ENCODE peak calls at places on chromosomes 7 and 10, in seven cellular contexts. One of them, this sample, is unnamed.

GRCh38 chr10:118920206-118920605 is 109.3 kb upstream of the NANOS1 start:
- DNase-seq in cardiac muscle cell: no peak
- DNase-seq in Panc1: no peak
- DNase-seq in CD4-positive, CD25-positive, alpha-beta regulatory T cell: no peak
- DNase-seq in fibroblast of lung: no peak
- DNase-seq in lower lobe of right lung: no peak
- DNase-seq in endodermal cell: no peak
- DNase-seq in this sample: no peak

GRCh38 chr10:31774291-31774900 is 154.2 kb downstream of the ARHGAP12 start:
- DNase-seq in cardiac muscle cell: no peak
- DNase-seq in Panc1: no peak
- DNase-seq in CD4-positive, CD25-positive, alpha-beta regulatory T cell: no peak
- DNase-seq in fibroblast of lung: peak; percentile 45
- DNase-seq in lower lobe of right lung: no peak
- DNase-seq in endodermal cell: no peak
- DNase-seq in this sample: no peak

GRCh38 chr10:70410608-70411007 is 6.7 kb downstream of the EIF4EBP2 start:
- DNase-seq in cardiac muscle cell: no peak
- DNase-seq in Panc1: no peak
- DNase-seq in CD4-positive, CD25-positive, alpha-beta regulatory T cell: no peak
- DNase-seq in fibroblast of lung: peak; percentile 14
- DNase-seq in lower lobe of right lung: no peak
- DNase-seq in endodermal cell: no peak
- DNase-seq in this sample: no peak

GRCh38 chr10:42898037-42898960 is 115.7 kb downstream of the BMS1 start:
- DNase-seq in cardiac muscle cell: no peak
- DNase-seq in Panc1: no peak
- DNase-seq in CD4-positive, CD25-positive, alpha-beta regulatory T cell: no peak
- DNase-seq in fibroblast of lung: no peak
- DNase-seq in lower lobe of right lung: no peak
- DNase-seq in endodermal cell: no peak
- DNase-seq in this sample: no peak

GRCh38 chr10:76285012-76285411 is 853.6 kb downstream of the LRMDA start:
- DNase-seq in cardiac muscle cell: peak; percentile 72
- DNase-seq in Panc1: no peak
- DNase-seq in CD4-positive, CD25-positive, alpha-beta regulatory T cell: no peak
- DNase-seq in fibroblast of lung: peak; percentile 93
- DNase-seq in lower lobe of right lung: no peak
- DNase-seq in endodermal cell: no peak
- DNase-seq in this sample: no peak

GRCh38 chr7:25995893-25996529 is 156.0 kb upstream of the NFE2L3 start:
- DNase-seq in cardiac muscle cell: no peak
- DNase-seq in Panc1: no peak
- DNase-seq in CD4-positive, CD25-positive, alpha-beta regulatory T cell: no peak
- DNase-seq in fibroblast of lung: no peak
- DNase-seq in lower lobe of right lung: no peak
- DNase-seq in endodermal cell: no peak
- DNase-seq in this sample: no peak

GRCh38 chr7:128211626-128212025 is 29.5 kb upstream of the LEP start:
- DNase-seq in cardiac muscle cell: peak; percentile 19
- DNase-seq in Panc1: no peak
- DNase-seq in CD4-positive, CD25-positive, alpha-beta regulatory T cell: no peak
- DNase-seq in fibroblast of lung: no peak
- DNase-seq in lower lobe of right lung: no peak
- DNase-seq in endodermal cell: peak; percentile 53
- DNase-seq in this sample: no peak

GRCh38 chr10:47336387-47337134 is 11.6 kb upstream of the RBP3 start:
- DNase-seq in cardiac muscle cell: no peak
- DNase-seq in Panc1: no peak
- DNase-seq in CD4-positive, CD25-positive, alpha-beta regulatory T cell: no peak
- DNase-seq in fibroblast of lung: peak; percentile 8
- DNase-seq in lower lobe of right lung: no peak
- DNase-seq in endodermal cell: no peak
- DNase-seq in this sample: no peak

GRCh38 chr7:139683137-139683871 is 94.5 kb downstream of the HIPK2 start:
- DNase-seq in cardiac muscle cell: peak; percentile 68
- DNase-seq in Panc1: no peak
- DNase-seq in CD4-positive, CD25-positive, alpha-beta regulatory T cell: no peak
- DNase-seq in fibroblast of lung: peak; percentile 90
- DNase-seq in lower lobe of right lung: no peak
- DNase-seq in endodermal cell: no peak
- DNase-seq in this sample: no peak

GRCh38 chr10:78473016-78473415 is 439.4 kb downstream of the RPS24 start:
- DNase-seq in cardiac muscle cell: no peak
- DNase-seq in Panc1: no peak
- DNase-seq in CD4-positive, CD25-positive, alpha-beta regulatory T cell: no peak
- DNase-seq in fibroblast of lung: no peak
- DNase-seq in lower lobe of right lung: no peak
- DNase-seq in endodermal cell: no peak
- DNase-seq in this sample: no peak

GRCh38 chr7:30173058-30173897 is 38.5 kb downstream of the MTURN start:
- DNase-seq in cardiac muscle cell: peak; percentile 86
- DNase-seq in Panc1: no peak
- DNase-seq in CD4-positive, CD25-positive, alpha-beta regulatory T cell: no peak
- DNase-seq in fibroblast of lung: peak; percentile 86
- DNase-seq in lower lobe of right lung: peak; percentile 67
- DNase-seq in endodermal cell: peak; percentile 55
- DNase-seq in this sample: no peak

GRCh38 chr7:47441796-47442744 is 139.8 kb downstream of the TNS3 start:
- DNase-seq in cardiac muscle cell: peak; percentile 36
- DNase-seq in Panc1: no peak
- DNase-seq in CD4-positive, CD25-positive, alpha-beta regulatory T cell: no peak
- DNase-seq in fibroblast of lung: peak; percentile 74
- DNase-seq in lower lobe of right lung: no peak
- DNase-seq in endodermal cell: no peak
- DNase-seq in this sample: no peak

GRCh38 chr7:158588085-158588877 is 658 bp upstream of the PTPRN2 start:
- DNase-seq in cardiac muscle cell: no peak
- DNase-seq in Panc1: no peak
- DNase-seq in CD4-positive, CD25-positive, alpha-beta regulatory T cell: no peak
- DNase-seq in fibroblast of lung: no peak
- DNase-seq in lower lobe of right lung: no peak
- DNase-seq in endodermal cell: peak; percentile 70
- DNase-seq in this sample: no peak

GRCh38 chr7:146647444-146647843 is 530.8 kb downstream of the CNTNAP2 start:
- DNase-seq in cardiac muscle cell: no peak
- DNase-seq in Panc1: no peak
- DNase-seq in CD4-positive, CD25-positive, alpha-beta regulatory T cell: no peak
- DNase-seq in fibroblast of lung: no peak
- DNase-seq in lower lobe of right lung: no peak
- DNase-seq in endodermal cell: no peak
- DNase-seq in this sample: no peak

GRCh38 chr10:114515515-114515914 is 111.2 kb upstream of the AFAP1L2 start:
- DNase-seq in cardiac muscle cell: no peak
- DNase-seq in Panc1: no peak
- DNase-seq in CD4-positive, CD25-positive, alpha-beta regulatory T cell: no peak
- DNase-seq in fibroblast of lung: no peak
- DNase-seq in lower lobe of right lung: no peak
- DNase-seq in endodermal cell: no peak
- DNase-seq in this sample: no peak

GRCh38 chr10:31528834-31529233 is 209.8 kb downstream of the ZEB1 start:
- DNase-seq in cardiac muscle cell: no peak
- DNase-seq in Panc1: no peak
- DNase-seq in CD4-positive, CD25-positive, alpha-beta regulatory T cell: no peak
- DNase-seq in fibroblast of lung: no peak
- DNase-seq in lower lobe of right lung: no peak
- DNase-seq in endodermal cell: no peak
- DNase-seq in this sample: no peak

GRCh38 chr10:16777473-16778370 is 39.5 kb downstream of the RSU1 start:
- DNase-seq in cardiac muscle cell: peak; percentile 75
- DNase-seq in Panc1: peak; percentile 25
- DNase-seq in CD4-positive, CD25-positive, alpha-beta regulatory T cell: peak; percentile 70
- DNase-seq in fibroblast of lung: peak; percentile 41
- DNase-seq in lower lobe of right lung: no peak
- DNase-seq in endodermal cell: no peak
- DNase-seq in this sample: peak; percentile 10

GRCh38 chr10:106392781-106393180 is 771.7 kb downstream of the SORCS1 start:
- DNase-seq in cardiac muscle cell: no peak
- DNase-seq in Panc1: no peak
- DNase-seq in CD4-positive, CD25-positive, alpha-beta regulatory T cell: no peak
- DNase-seq in fibroblast of lung: no peak
- DNase-seq in lower lobe of right lung: no peak
- DNase-seq in endodermal cell: peak; percentile 52
- DNase-seq in this sample: no peak

GRCh38 chr10:122012731-122013130 is 23.8 kb downstream of the TACC2 start:
- DNase-seq in cardiac muscle cell: no peak
- DNase-seq in Panc1: no peak
- DNase-seq in CD4-positive, CD25-positive, alpha-beta regulatory T cell: no peak
- DNase-seq in fibroblast of lung: no peak
- DNase-seq in lower lobe of right lung: no peak
- DNase-seq in endodermal cell: no peak
- DNase-seq in this sample: no peak

GRCh38 chr7:44634839-44635591 is 28.6 kb downstream of the OGDH start:
- DNase-seq in cardiac muscle cell: peak; percentile 20
- DNase-seq in Panc1: no peak
- DNase-seq in CD4-positive, CD25-positive, alpha-beta regulatory T cell: no peak
- DNase-seq in fibroblast of lung: no peak
- DNase-seq in lower lobe of right lung: peak; percentile 63
- DNase-seq in endodermal cell: peak; percentile 41
- DNase-seq in this sample: no peak

GRCh38 chr7:54397836-54398612 is 144.2 kb upstream of the VSTM2A start:
- DNase-seq in cardiac muscle cell: no peak
- DNase-seq in Panc1: no peak
- DNase-seq in CD4-positive, CD25-positive, alpha-beta regulatory T cell: no peak
- DNase-seq in fibroblast of lung: no peak
- DNase-seq in lower lobe of right lung: no peak
- DNase-seq in endodermal cell: no peak
- DNase-seq in this sample: no peak

GRCh38 chr10:22379059-22379458 is 33.8 kb downstream of the SPAG6 start:
- DNase-seq in cardiac muscle cell: no peak
- DNase-seq in Panc1: no peak
- DNase-seq in CD4-positive, CD25-positive, alpha-beta regulatory T cell: no peak
- DNase-seq in fibroblast of lung: no peak
- DNase-seq in lower lobe of right lung: no peak
- DNase-seq in endodermal cell: no peak
- DNase-seq in this sample: peak; percentile 30

DNA sequence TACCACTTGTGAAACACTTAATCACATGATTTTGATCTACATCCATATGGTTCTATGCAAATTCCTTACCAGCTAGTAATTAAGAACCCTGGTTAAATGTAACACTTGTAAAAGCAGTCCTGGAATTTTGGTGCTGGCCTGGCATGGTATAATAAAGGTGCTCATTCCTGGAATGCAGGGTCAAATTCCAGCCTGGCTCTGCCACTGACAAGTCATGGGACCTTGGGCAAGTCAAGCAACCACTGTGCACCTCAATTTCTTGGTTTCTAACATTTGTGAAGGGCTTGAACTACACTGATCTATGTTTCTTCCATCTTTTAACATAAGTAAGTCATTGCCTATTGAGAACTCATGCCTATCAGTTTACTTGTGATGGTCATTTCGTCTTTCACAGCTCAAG is 91.9 kb upstream of the PIK3CG start:
- DNase-seq in cardiac muscle cell: no peak
- DNase-seq in Panc1: no peak
- DNase-seq in CD4-positive, CD25-positive, alpha-beta regulatory T cell: no peak
- DNase-seq in fibroblast of lung: peak; percentile 58
- DNase-seq in lower lobe of right lung: no peak
- DNase-seq in endodermal cell: no peak
- DNase-seq in this sample: no peak
- H3K4me1 ChIP-seq in cardiac muscle cell: no peaks in the 10 kb centered on the region
- H3K4me1 ChIP-seq in Panc1: peaks cover 9% of the 10 kb centered on the region
- H3K4me1 ChIP-seq in CD4-positive, CD25-positive, alpha-beta regulatory T cell: peaks cover 4% of the 10 kb centered on the region
- H3K4me1 ChIP-seq in fibroblast of lung: peaks cover 30% of the 10 kb centered on the region
- H3K4me1 ChIP-seq in lower lobe of right lung: peaks cover 3% of the 10 kb centered on the region
- H3K4me1 ChIP-seq in endodermal cell: peaks cover 10% of the 10 kb centered on the region
- H3K4me1 ChIP-seq in this sample: peaks cover 7% of the 10 kb centered on the region

GRCh38 chr10:68027429-68027828 is 47.7 kb downstream of the HERC4 start:
- DNase-seq in cardiac muscle cell: no peak
- DNase-seq in Panc1: no peak
- DNase-seq in CD4-positive, CD25-positive, alpha-beta regulatory T cell: no peak
- DNase-seq in fibroblast of lung: no peak
- DNase-seq in lower lobe of right lung: no peak
- DNase-seq in endodermal cell: no peak
- DNase-seq in this sample: no peak

DNA sequence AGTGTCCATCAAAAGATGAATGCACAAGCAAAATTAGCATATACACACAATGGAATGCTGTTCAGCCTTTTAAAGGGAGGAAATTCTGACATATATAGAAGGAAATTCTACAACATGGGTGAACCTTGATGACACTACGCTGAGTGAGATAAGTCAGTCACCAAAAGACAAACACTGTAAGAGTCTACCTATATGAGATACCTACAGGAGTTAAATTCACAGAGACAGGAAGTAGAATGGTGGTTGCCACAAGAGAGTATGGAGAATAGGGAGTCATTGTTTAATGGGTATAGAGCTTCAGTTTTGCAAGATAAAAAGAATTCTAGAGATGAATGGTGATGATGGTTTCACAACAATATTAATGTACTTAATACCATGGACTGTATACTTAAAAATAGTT is 51.8 kb downstream of the HERC4 start:
- DNase-seq in cardiac muscle cell: no peak
- DNase-seq in Panc1: no peak
- DNase-seq in CD4-positive, CD25-positive, alpha-beta regulatory T cell: no peak
- DNase-seq in fibroblast of lung: no peak
- DNase-seq in lower lobe of right lung: no peak
- DNase-seq in endodermal cell: no peak
- DNase-seq in this sample: no peak
- H3K4me3 ChIP-seq in cardiac muscle cell: no peak overlapping the region
- H3K4me3 ChIP-seq in Panc1: no peak overlapping the region
- H3K4me3 ChIP-seq in CD4-positive, CD25-positive, alpha-beta regulatory T cell: no peak overlapping the region
- H3K4me3 ChIP-seq in fibroblast of lung: no peak overlapping the region
- H3K4me3 ChIP-seq in lower lobe of right lung: no peak overlapping the region
- H3K4me3 ChIP-seq in endodermal cell: no peak overlapping the region
- H3K4me3 ChIP-seq in this sample: no peak overlapping the region

GRCh38 chr7:101954494-101954893 is 137.1 kb downstream of the CUX1 start:
- DNase-seq in cardiac muscle cell: no peak
- DNase-seq in Panc1: no peak
- DNase-seq in CD4-positive, CD25-positive, alpha-beta regulatory T cell: no peak
- DNase-seq in fibroblast of lung: no peak
- DNase-seq in lower lobe of right lung: no peak
- DNase-seq in endodermal cell: no peak
- DNase-seq in this sample: peak; percentile 44
- H3K4me1 ChIP-seq in cardiac muscle cell: peaks cover 21% of the 10 kb centered on the region
- H3K4me1 ChIP-seq in Panc1: no peaks in the 10 kb centered on the region
- H3K4me1 ChIP-seq in CD4-positive, CD25-positive, alpha-beta regulatory T cell: no peaks in the 10 kb centered on the region
- H3K4me1 ChIP-seq in fibroblast of lung: peaks cover 7% of the 10 kb centered on the region
- H3K4me1 ChIP-seq in lower lobe of right lung: peaks cover 26% of the 10 kb centered on the region
- H3K4me1 ChIP-seq in endodermal cell: peaks cover 5% of the 10 kb centered on the region
- H3K4me1 ChIP-seq in this sample: peaks cover 68% of the 10 kb centered on the region

DNA sequence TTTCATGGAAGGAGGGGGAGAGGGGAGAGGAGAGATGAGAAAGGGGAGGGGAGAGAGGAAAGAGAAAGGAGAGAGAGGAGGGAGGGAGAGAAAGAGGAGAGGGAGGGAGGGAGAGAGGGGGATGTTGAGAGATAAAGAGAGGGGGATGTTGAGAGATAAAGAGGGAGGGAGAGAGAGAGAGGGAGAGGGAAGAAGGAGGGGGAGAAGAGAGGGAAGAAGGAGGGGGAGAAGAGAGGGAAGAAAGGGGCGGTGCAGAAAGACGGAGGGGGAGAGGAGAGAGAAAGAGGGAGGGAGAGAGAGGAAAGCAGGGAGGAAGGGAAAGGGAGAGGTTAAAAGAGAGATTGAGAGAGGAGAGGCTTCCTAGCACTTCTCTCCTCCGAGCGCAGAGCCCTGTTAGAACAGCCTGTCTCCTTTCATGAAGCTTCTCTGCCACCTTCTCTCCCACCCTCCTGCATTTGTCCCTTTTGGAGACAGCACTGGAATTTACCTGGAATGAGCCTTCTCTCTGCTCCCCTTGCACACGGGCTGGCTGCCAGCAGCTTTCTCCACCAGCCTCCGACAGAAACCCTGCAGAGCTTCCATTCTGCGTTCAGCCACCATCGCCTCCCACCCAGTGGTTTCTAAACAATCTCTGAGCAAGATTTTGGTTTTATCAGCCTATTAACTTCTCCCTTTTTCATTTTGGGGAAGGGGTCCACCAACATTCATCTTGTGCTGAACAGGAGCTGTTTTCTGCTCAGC is 74.0 kb upstream of the CARD11 start:
- DNase-seq in cardiac muscle cell: peak; percentile 2
- DNase-seq in Panc1: no peak
- DNase-seq in CD4-positive, CD25-positive, alpha-beta regulatory T cell: no peak
- DNase-seq in fibroblast of lung: no peak
- DNase-seq in lower lobe of right lung: no peak
- DNase-seq in endodermal cell: no peak
- DNase-seq in this sample: no peak
- H3K4me3 ChIP-seq in cardiac muscle cell: no peak overlapping the region
- H3K4me3 ChIP-seq in Panc1: no peak overlapping the region
- H3K4me3 ChIP-seq in CD4-positive, CD25-positive, alpha-beta regulatory T cell: peak overlapping the region; percentile 80
- H3K4me3 ChIP-seq in fibroblast of lung: no peak overlapping the region
- H3K4me3 ChIP-seq in lower lobe of right lung: no peak overlapping the region
- H3K4me3 ChIP-seq in endodermal cell: no peak overlapping the region
- H3K4me3 ChIP-seq in this sample: no peak overlapping the region

This sample was measured in DND-41.